ENCODE peak calls at places on chromosomes 4 and X, in ten cellular contexts. S, V, M, F, L, A, T, H, C and Q are unnamed samples.

GRCh38 chr4:38539501-38539900 is 124.5 kb upstream of the KLF3 start:
- DNase-seq in S (no peak), V (no peak), M (no peak), F (no peak), L (no peak), A (no peak), T (no peak), H (no peak), C (no peak), Q (no peak)

GRCh38 chr4:67500373-67500772 is 44.9 kb downstream of the CENPC start:
- DNase-seq in S (no peak), V (no peak), M (no peak), F (no peak), L (no peak), A (no peak), T (no peak), H (no peak), C (no peak), Q (no peak)

GRCh38 chrX:56310581-56310980 is 78.4 kb downstream of the KLF8 start:
- DNase-seq in S (no peak), V (no peak), M (no peak), F (no peak), L (no peak), A (no peak), T (no peak), H (no peak), C (no peak), Q (no peak)

GRCh38 chr4:120070191-120070590 is 3.5 kb upstream of the MAD2L1 start:
- DNase-seq in S (no peak), V (no peak), M (no peak), F (no peak), L (no peak), A (peak), T (peak), H (no peak), C (no peak), Q (no peak)

GRCh38 chr4:173418636-173419035 is 19.7 kb upstream of the SCRG1 start:
- DNase-seq in S (no peak), V (no peak), M (no peak), F (no peak), L (no peak), A (no peak), T (no peak), H (no peak), C (no peak), Q (no peak)

GRCh38 chrX:154800508-154801207 is 4.6 kb downstream of the MPP1 start:
- DNase-seq in S (no peak), V (no peak), M (no peak), F (no peak), L (no peak), A (no peak), T (no peak), H (no peak), C (no peak), Q (no peak)

GRCh38 chrX:13888284-13888683 is 71.4 kb upstream of the GPM6B start:
- DNase-seq in S (no peak), V (no peak), M (no peak), F (no peak), L (no peak), A (no peak), T (no peak), H (no peak), C (no peak), Q (no peak)

GRCh38 chr4:55912249-55912648 is 36.5 kb upstream of the CEP135 start:
- DNase-seq in S (no peak), V (no peak), M (no peak), F (no peak), L (no peak), A (no peak), T (no peak), H (no peak), C (peak), Q (no peak)

GRCh38 chr4:145177906-145178538 is 2.4 kb downstream of the OTUD4 start:
- DNase-seq in S (no peak), V (no peak), M (no peak), F (peak), L (no peak), A (peak), T (peak), H (peak), C (peak), Q (no peak)

GRCh38 chr4:25862411-25863346 is at the start of gene SEL1L3:
- DNase-seq in S (peak), V (peak), M (peak), F (peak), L (no peak), A (no peak), T (no peak), H (no peak), C (peak), Q (peak)

GRCh38 chr4:24408640-24409039 is 175.7 kb downstream of the DHX15 start:
- DNase-seq in S (no peak), V (no peak), M (no peak), F (no peak), L (no peak), A (no peak), T (no peak), H (no peak), C (no peak), Q (no peak)

GRCh38 chr4:14149469-14150030 is 522.0 kb upstream of the BOD1L1 start:
- DNase-seq in S (no peak), V (no peak), M (no peak), F (no peak), L (no peak), A (peak), T (no peak), H (no peak), C (no peak), Q (no peak)

GRCh38 chrX:115632455-115632854 is 71.5 kb downstream of the PLS3 start:
- DNase-seq in S (no peak), V (no peak), M (no peak), F (no peak), L (no peak), A (no peak), T (peak), H (no peak), C (no peak), Q (no peak)

GRCh38 chr4:181745933-181746627 is 497.1 kb upstream of the TENM3 start:
- DNase-seq in S (no peak), V (peak), M (peak), F (no peak), L (no peak), A (no peak), T (no peak), H (no peak), C (no peak), Q (no peak)

GRCh38 chr4:56468097-56468422 is 643 bp downstream of the SRP72 start:
- DNase-seq in S (peak), V (peak), M (peak), F (peak), L (no peak), A (peak), T (no peak), H (no peak), C (peak), Q (no peak)

GRCh38 chr4:40200881-40201797 is 4.3 kb downstream of the RHOH start:
- DNase-seq in S (no peak), V (no peak), M (no peak), F (no peak), L (no peak), A (peak), T (no peak), H (no peak), C (no peak), Q (no peak)

GRCh38 chr4:76197971-76198410 is 15.6 kb downstream of the SCARB2 start:
- DNase-seq in S (no peak), V (no peak), M (peak), F (no peak), L (peak), A (peak), T (peak), H (no peak), C (peak), Q (peak)

GRCh38 chrX:20267924-20268701 is 1.4 kb upstream of the RPS6KA3 start:
- DNase-seq in S (peak), V (peak), M (peak), F (peak), L (peak), A (no peak), T (peak), H (peak), C (no peak), Q (peak)

GRCh38 chr4:41611881-41612871 is 74.2 kb downstream of the LIMCH1 start:
- DNase-seq in S (no peak), V (peak), M (peak), F (peak), L (peak), A (no peak), T (peak), H (peak), C (peak), Q (no peak)

GRCh38 chr4:184168406-184169019 is 49.2 kb downstream of the ENPP6 start:
- DNase-seq in S (peak), V (peak), M (peak), F (peak), L (peak), A (peak), T (peak), H (peak), C (peak), Q (peak)

GRCh38 chr4:182560358-182560757 is 317.2 kb downstream of the TENM3 start:
- DNase-seq in S (no peak), V (peak), M (peak), F (no peak), L (no peak), A (no peak), T (peak), H (no peak), C (no peak), Q (no peak)

DNA sequence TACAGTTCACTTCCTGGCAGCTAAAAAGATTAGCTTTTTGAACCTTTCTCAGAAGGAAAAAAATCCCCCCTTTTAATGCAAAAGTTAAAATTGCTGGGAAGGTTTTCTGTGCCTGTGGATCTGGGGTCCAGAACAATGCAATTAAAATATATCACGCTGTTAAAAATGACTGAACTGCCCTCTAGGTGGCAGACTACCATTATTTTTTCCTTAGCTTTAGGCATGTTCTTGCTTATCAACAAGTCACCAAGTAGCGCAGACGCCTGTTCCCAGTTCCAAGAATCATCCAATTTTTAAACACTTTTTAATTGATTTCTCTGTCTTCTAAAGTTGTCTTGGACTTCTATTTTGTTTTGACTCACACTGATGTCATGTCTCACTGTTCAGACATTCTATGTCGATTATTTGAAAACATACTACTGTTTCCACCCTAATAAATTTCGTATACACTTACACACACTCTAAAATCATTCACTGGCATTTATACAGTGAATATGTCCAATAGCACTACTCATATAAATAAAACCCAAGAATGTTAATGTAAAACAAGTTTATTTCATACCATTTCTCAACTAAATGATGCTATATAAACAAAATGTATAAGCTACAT is 661.6 kb downstream of the RAPGEF2 start:
- DNase-seq in S (no peak), V (peak), M (peak), F (peak), L (no peak), A (peak), T (peak), H (no peak), C (peak), Q (no peak)
- TF ChIP-seq CTCF in S (peak), V (peak), M (peak), F (peak), L (peak), A (peak), T (peak), H (peak), C (peak), Q (peak)

DNA sequence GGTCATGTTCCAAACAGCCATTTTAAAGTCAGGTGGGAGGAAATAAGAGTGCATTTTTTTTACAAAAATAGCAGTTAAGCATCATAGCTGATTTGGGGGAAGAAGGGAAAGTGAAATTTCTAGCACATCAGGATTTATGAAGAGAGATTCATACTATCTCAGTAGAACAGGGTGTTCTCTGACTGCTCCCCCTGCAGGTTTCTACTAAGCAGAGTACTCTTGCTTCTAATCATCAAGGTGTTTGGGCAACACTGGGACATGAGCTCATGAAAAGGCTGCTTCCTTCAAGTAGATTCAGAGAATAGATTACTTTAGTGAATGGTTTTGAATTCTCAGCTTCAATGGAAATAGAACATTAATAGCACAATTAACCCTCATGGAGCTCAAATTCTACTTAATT is 591.4 kb upstream of the PCDH10 start:
- DNase-seq in S (no peak), V (no peak), M (peak), F (no peak), L (no peak), A (no peak), T (no peak), H (no peak), C (peak), Q (no peak)
- TF ChIP-seq CTCF in S (no peak), V (peak), M (peak), F (no peak), L (no peak), A (no peak), T (peak), H (no peak), C (peak), Q (no peak)

GRCh38 chr4:142660728-142661127 is 185.4 kb downstream of the INPP4B start:
- DNase-seq in S (no peak), V (peak), M (no peak), F (no peak), L (no peak), A (no peak), T (no peak), H (no peak), C (no peak), Q (no peak)
- TF ChIP-seq CTCF in S (peak), V (peak), M (peak), F (no peak), L (no peak), A (peak), T (no peak), H (no peak), C (no peak), Q (no peak)

DNA sequence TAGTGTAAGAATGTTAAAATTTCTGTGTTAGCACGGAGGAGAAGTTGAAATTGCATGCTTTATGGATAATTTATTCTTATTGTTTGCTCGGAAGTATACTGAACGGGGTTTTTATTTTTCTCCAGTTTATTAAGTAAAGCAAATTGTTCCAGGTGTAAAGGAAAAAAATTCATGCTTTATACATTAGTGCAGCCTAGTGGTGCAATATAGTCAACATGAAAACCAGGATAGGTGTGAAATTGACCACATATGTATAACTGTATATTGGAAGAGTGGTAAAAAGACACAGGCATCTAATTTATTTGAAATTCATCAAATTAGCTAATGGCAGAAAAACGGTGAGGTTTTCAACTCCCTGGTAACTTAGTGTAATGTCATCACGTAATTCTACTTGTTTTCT is 959 bp downstream of the BRS3 start:
- DNase-seq in S (no peak), V (no peak), M (no peak), F (no peak), L (no peak), A (no peak), T (no peak), H (no peak), C (no peak), Q (no peak)
- TF ChIP-seq CTCF in S (no peak), V (no peak), M (no peak), F (no peak), L (no peak), A (no peak), T (no peak), H (no peak), C (no peak), Q (no peak)

GRCh38 chrX:110437686-110438085 is 79.0 kb downstream of the RTL9 start:
- DNase-seq in S (no peak), V (no peak), M (no peak), F (no peak), L (no peak), A (no peak), T (no peak), H (no peak), C (no peak), Q (no peak)

GRCh38 chrX:110440016-110440805 is 81.6 kb downstream of the RTL9 start:
- DNase-seq in S (peak), V (no peak), M (no peak), F (no peak), L (no peak), A (no peak), T (no peak), H (no peak), C (no peak), Q (no peak)

GRCh38 chrX:110448459-110448858 is 89.8 kb downstream of the RTL9 start:
- DNase-seq in S (no peak), V (peak), M (no peak), F (no peak), L (no peak), A (no peak), T (no peak), H (no peak), C (no peak), Q (no peak)

GRCh38 chrX:110444996-110445395 is 86.3 kb downstream of the RTL9 start:
- DNase-seq in S (no peak), V (no peak), M (no peak), F (no peak), L (no peak), A (no peak), T (no peak), H (no peak), C (peak), Q (no peak)

DNA sequence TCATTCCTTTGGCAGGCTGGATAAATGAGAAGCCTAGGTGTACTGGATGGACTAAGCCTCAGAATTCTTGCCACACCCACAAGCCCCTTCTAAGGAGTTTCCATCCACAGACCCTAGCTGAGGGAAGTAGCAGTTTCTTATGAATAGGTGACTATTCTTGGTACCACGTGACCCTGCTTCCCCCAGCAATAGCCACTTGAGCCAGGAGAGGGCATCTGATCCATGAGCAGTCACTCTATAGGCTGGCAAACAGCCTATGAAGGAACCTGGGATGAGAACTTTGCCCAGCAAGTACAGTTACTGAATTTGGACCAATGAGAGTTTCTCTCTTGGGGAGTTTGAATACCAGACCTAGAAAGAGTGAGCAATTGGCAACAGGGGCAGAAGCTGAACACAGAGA is 84.0 kb downstream of the RTL9 start:
- DNase-seq in S (no peak), V (peak), M (peak), F (no peak), L (no peak), A (peak), T (peak), H (no peak), C (peak), Q (peak)
- TF ChIP-seq CTCF in S (peak), V (peak), M (peak), F (no peak), L (no peak), A (peak), T (peak), H (no peak), C (peak), Q (no peak)

GRCh38 chr4:7157666-7158065 is 34.7 kb upstream of the SORCS2 start:
- DNase-seq in S (peak), V (peak), M (no peak), F (peak), L (peak), A (no peak), T (no peak), H (no peak), C (no peak), Q (no peak)

GRCh38 chr4:7158081-7158750 is 34.1 kb upstream of the SORCS2 start:
- DNase-seq in S (peak), V (no peak), M (no peak), F (peak), L (peak), A (no peak), T (no peak), H (no peak), C (no peak), Q (no peak)

GRCh38 chr4:7155611-7156071 is 36.7 kb upstream of the SORCS2 start:
- DNase-seq in S (no peak), V (peak), M (no peak), F (peak), L (peak), A (peak), T (no peak), H (peak), C (peak), Q (peak)

GRCh38 chr4:7157140-7157488 is 35.2 kb upstream of the SORCS2 start:
- DNase-seq in S (peak), V (no peak), M (no peak), F (no peak), L (no peak), A (no peak), T (no peak), H (no peak), C (no peak), Q (no peak)

GRCh38 chr4:7156273-7157139 is 35.8 kb upstream of the SORCS2 start:
- DNase-seq in S (peak), V (peak), M (peak), F (peak), L (peak), A (peak), T (no peak), H (peak), C (no peak), Q (peak)
- TF ChIP-seq CTCF in S (peak), V (peak), M (peak), F (peak), L (peak), A (peak), T (peak), H (peak), C (no peak), Q (peak)

GRCh38 chr4:77728420-77728819 is 90.7 kb downstream of the CNOT6L start:
- DNase-seq in S (no peak), V (no peak), M (no peak), F (no peak), L (no peak), A (no peak), T (no peak), H (no peak), C (no peak), Q (no peak)
- TF ChIP-seq CTCF in S (no peak), V (peak), M (peak), F (no peak), L (no peak), A (no peak), T (no peak), H (no peak), C (no peak), Q (no peak)

GRCh38 chrX:123173833-123174232 is 10.2 kb upstream of the GRIA3 start:
- DNase-seq in S (no peak), V (no peak), M (peak), F (no peak), L (no peak), A (peak), T (no peak), H (no peak), C (peak), Q (no peak)
- TF ChIP-seq CTCF in S (peak), V (peak), M (peak), F (no peak), L (no peak), A (peak), T (peak), H (no peak), C (no peak), Q (peak)

GRCh38 chrX:36898301-36898700 is 109.9 kb upstream of the FAM47C start:
- DNase-seq in S (no peak), V (no peak), M (peak), F (no peak), L (no peak), A (peak), T (no peak), H (no peak), C (peak), Q (no peak)
- TF ChIP-seq CTCF in S (peak), V (peak), M (peak), F (peak), L (no peak), A (peak), T (peak), H (no peak), C (peak), Q (peak)